ENCODE peak calls at places on chromosomes 7 and 10, in seven cellular contexts. One of them, this sample, is unnamed.

GRCh38 chr10:97778452-97779302 is 6.9 kb upstream of the SFRP5 start:
- DNase-seq in mucosa of gallbladder: no peak
- DNase-seq in WTC11: no peak
- DNase-seq in left kidney: no peak
- DNase-seq in activated CD4-positive, CD25-positive, alpha-beta regulatory T cell: no peak
- DNase-seq in GM03348: no peak
- DNase-seq in activated naive CD8-positive, alpha-beta T cell treated with anti-CD3 and anti-CD28 coated beads for 36 hours: no peak
- DNase-seq in this sample: no peak

GRCh38 chr7:74481458-74482324 is 28.0 kb downstream of the GTF2IRD1 start:
- DNase-seq in mucosa of gallbladder: no peak
- DNase-seq in WTC11: no peak
- DNase-seq in left kidney: peak
- DNase-seq in activated CD4-positive, CD25-positive, alpha-beta regulatory T cell: no peak
- DNase-seq in GM03348: no peak
- DNase-seq in activated naive CD8-positive, alpha-beta T cell treated with anti-CD3 and anti-CD28 coated beads for 36 hours: no peak
- DNase-seq in this sample: no peak

GRCh38 chr10:75746356-75746755 is 314.9 kb downstream of the LRMDA start:
- DNase-seq in mucosa of gallbladder: no peak
- DNase-seq in WTC11: no peak
- DNase-seq in left kidney: no peak
- DNase-seq in activated CD4-positive, CD25-positive, alpha-beta regulatory T cell: no peak
- DNase-seq in GM03348: no peak
- DNase-seq in activated naive CD8-positive, alpha-beta T cell treated with anti-CD3 and anti-CD28 coated beads for 36 hours: no peak
- DNase-seq in this sample: no peak

GRCh38 chr7:20260219-20260618 is 43.0 kb upstream of the MACC1 start:
- DNase-seq in mucosa of gallbladder: no peak
- DNase-seq in WTC11: no peak
- DNase-seq in left kidney: no peak
- DNase-seq in activated CD4-positive, CD25-positive, alpha-beta regulatory T cell: no peak
- DNase-seq in GM03348: peak
- DNase-seq in activated naive CD8-positive, alpha-beta T cell treated with anti-CD3 and anti-CD28 coated beads for 36 hours: no peak
- DNase-seq in this sample: peak

GRCh38 chr10:79266543-79267312 is 80.5 kb upstream of the PPIF start:
- DNase-seq in mucosa of gallbladder: peak
- DNase-seq in WTC11: no peak
- DNase-seq in left kidney: no peak
- DNase-seq in activated CD4-positive, CD25-positive, alpha-beta regulatory T cell: no peak
- DNase-seq in GM03348: peak
- DNase-seq in activated naive CD8-positive, alpha-beta T cell treated with anti-CD3 and anti-CD28 coated beads for 36 hours: no peak
- DNase-seq in this sample: peak

GRCh38 chr10:12350167-12350872 is 973 bp downstream of the CAMK1D start:
- DNase-seq in mucosa of gallbladder: peak
- DNase-seq in WTC11: peak
- DNase-seq in left kidney: peak
- DNase-seq in activated CD4-positive, CD25-positive, alpha-beta regulatory T cell: no peak
- DNase-seq in GM03348: peak
- DNase-seq in activated naive CD8-positive, alpha-beta T cell treated with anti-CD3 and anti-CD28 coated beads for 36 hours: peak
- DNase-seq in this sample: peak

GRCh38 chr10:47151880-47152279 is 148.1 kb upstream of the GDF10 start:
- DNase-seq in mucosa of gallbladder: no peak
- DNase-seq in WTC11: no peak
- DNase-seq in left kidney: no peak
- DNase-seq in activated CD4-positive, CD25-positive, alpha-beta regulatory T cell: no peak
- DNase-seq in GM03348: no peak
- DNase-seq in activated naive CD8-positive, alpha-beta T cell treated with anti-CD3 and anti-CD28 coated beads for 36 hours: no peak
- DNase-seq in this sample: no peak

GRCh38 chr7:74275401-74275881 is 13.8 kb upstream of the CLIP2 start:
- DNase-seq in mucosa of gallbladder: no peak
- DNase-seq in WTC11: peak
- DNase-seq in left kidney: peak
- DNase-seq in activated CD4-positive, CD25-positive, alpha-beta regulatory T cell: no peak
- DNase-seq in GM03348: no peak
- DNase-seq in activated naive CD8-positive, alpha-beta T cell treated with anti-CD3 and anti-CD28 coated beads for 36 hours: no peak
- DNase-seq in this sample: no peak

GRCh38 chr10:21238044-21238443 is 287.4 kb downstream of the SKIDA1 start:
- DNase-seq in mucosa of gallbladder: no peak
- DNase-seq in WTC11: no peak
- DNase-seq in left kidney: peak
- DNase-seq in activated CD4-positive, CD25-positive, alpha-beta regulatory T cell: no peak
- DNase-seq in GM03348: no peak
- DNase-seq in activated naive CD8-positive, alpha-beta T cell treated with anti-CD3 and anti-CD28 coated beads for 36 hours: no peak
- DNase-seq in this sample: no peak

GRCh38 chr7:73838642-73839041 is 3.7 kb downstream of the METTL27 start:
- DNase-seq in mucosa of gallbladder: no peak
- DNase-seq in WTC11: no peak
- DNase-seq in left kidney: no peak
- DNase-seq in activated CD4-positive, CD25-positive, alpha-beta regulatory T cell: no peak
- DNase-seq in GM03348: no peak
- DNase-seq in activated naive CD8-positive, alpha-beta T cell treated with anti-CD3 and anti-CD28 coated beads for 36 hours: no peak
- DNase-seq in this sample: no peak

GRCh38 chr7:150901160-150902035 is 49.1 kb downstream of the AOC1 start:
- DNase-seq in mucosa of gallbladder: peak
- DNase-seq in WTC11: no peak
- DNase-seq in left kidney: peak
- DNase-seq in activated CD4-positive, CD25-positive, alpha-beta regulatory T cell: no peak
- DNase-seq in GM03348: no peak
- DNase-seq in activated naive CD8-positive, alpha-beta T cell treated with anti-CD3 and anti-CD28 coated beads for 36 hours: no peak
- DNase-seq in this sample: no peak

GRCh38 chr7:3370068-3370704 is 69.1 kb downstream of the SDK1 start:
- DNase-seq in mucosa of gallbladder: no peak
- DNase-seq in WTC11: no peak
- DNase-seq in left kidney: no peak
- DNase-seq in activated CD4-positive, CD25-positive, alpha-beta regulatory T cell: no peak
- DNase-seq in GM03348: no peak
- DNase-seq in activated naive CD8-positive, alpha-beta T cell treated with anti-CD3 and anti-CD28 coated beads for 36 hours: no peak
- DNase-seq in this sample: no peak

GRCh38 chr7:1121886-1122831 is 34.2 kb downstream of the GPER1 start:
- DNase-seq in mucosa of gallbladder: no peak
- DNase-seq in WTC11: no peak
- DNase-seq in left kidney: peak
- DNase-seq in activated CD4-positive, CD25-positive, alpha-beta regulatory T cell: no peak
- DNase-seq in GM03348: no peak
- DNase-seq in activated naive CD8-positive, alpha-beta T cell treated with anti-CD3 and anti-CD28 coated beads for 36 hours: no peak
- DNase-seq in this sample: no peak

GRCh38 chr10:108598320-108598695 is 1325.0 kb downstream of the XPNPEP1 start:
- DNase-seq in mucosa of gallbladder: no peak
- DNase-seq in WTC11: peak
- DNase-seq in left kidney: peak
- DNase-seq in activated CD4-positive, CD25-positive, alpha-beta regulatory T cell: no peak
- DNase-seq in GM03348: no peak
- DNase-seq in activated naive CD8-positive, alpha-beta T cell treated with anti-CD3 and anti-CD28 coated beads for 36 hours: no peak
- DNase-seq in this sample: no peak

GRCh38 chr7:26925768-26926167 is 61.4 kb upstream of the SKAP2 start:
- DNase-seq in mucosa of gallbladder: no peak
- DNase-seq in WTC11: no peak
- DNase-seq in left kidney: no peak
- DNase-seq in activated CD4-positive, CD25-positive, alpha-beta regulatory T cell: no peak
- DNase-seq in GM03348: no peak
- DNase-seq in activated naive CD8-positive, alpha-beta T cell treated with anti-CD3 and anti-CD28 coated beads for 36 hours: no peak
- DNase-seq in this sample: no peak

GRCh38 chr10:61346946-61347345 is 106.2 kb downstream of the TMEM26 start:
- DNase-seq in mucosa of gallbladder: no peak
- DNase-seq in WTC11: no peak
- DNase-seq in left kidney: peak
- DNase-seq in activated CD4-positive, CD25-positive, alpha-beta regulatory T cell: no peak
- DNase-seq in GM03348: no peak
- DNase-seq in activated naive CD8-positive, alpha-beta T cell treated with anti-CD3 and anti-CD28 coated beads for 36 hours: no peak
- DNase-seq in this sample: no peak

GRCh38 chr10:3364768-3365480 is 192.3 kb upstream of the PITRM1 start:
- DNase-seq in mucosa of gallbladder: no peak
- DNase-seq in WTC11: no peak
- DNase-seq in left kidney: no peak
- DNase-seq in activated CD4-positive, CD25-positive, alpha-beta regulatory T cell: no peak
- DNase-seq in GM03348: no peak
- DNase-seq in activated naive CD8-positive, alpha-beta T cell treated with anti-CD3 and anti-CD28 coated beads for 36 hours: no peak
- DNase-seq in this sample: no peak

GRCh38 chr7:3301831-3302618 is 973 bp downstream of the SDK1 start:
- DNase-seq in mucosa of gallbladder: no peak
- DNase-seq in WTC11: peak
- DNase-seq in left kidney: peak
- DNase-seq in activated CD4-positive, CD25-positive, alpha-beta regulatory T cell: no peak
- DNase-seq in GM03348: peak
- DNase-seq in activated naive CD8-positive, alpha-beta T cell treated with anti-CD3 and anti-CD28 coated beads for 36 hours: peak
- DNase-seq in this sample: peak

GRCh38 chr7:66016131-66016461 is 34.1 kb upstream of the GUSB start:
- DNase-seq in mucosa of gallbladder: no peak
- DNase-seq in WTC11: no peak
- DNase-seq in left kidney: no peak
- DNase-seq in activated CD4-positive, CD25-positive, alpha-beta regulatory T cell: no peak
- DNase-seq in GM03348: no peak
- DNase-seq in activated naive CD8-positive, alpha-beta T cell treated with anti-CD3 and anti-CD28 coated beads for 36 hours: no peak
- DNase-seq in this sample: peak

GRCh38 chr10:117805191-117805590 is 241.6 kb downstream of the RAB11FIP2 start:
- DNase-seq in mucosa of gallbladder: no peak
- DNase-seq in WTC11: no peak
- DNase-seq in left kidney: peak
- DNase-seq in activated CD4-positive, CD25-positive, alpha-beta regulatory T cell: no peak
- DNase-seq in GM03348: no peak
- DNase-seq in activated naive CD8-positive, alpha-beta T cell treated with anti-CD3 and anti-CD28 coated beads for 36 hours: no peak
- DNase-seq in this sample: no peak